ENCODE peak calls at places on chromosomes 5 and 9, in four cellular contexts. L is GM12878, N is K562, R is H1. D is an unnamed sample. For H3K36me3, the result is how much of the 10 kb centered on the place peaks cover.

GRCh38 chr5:137960819-137961218 is 71.6 kb downstream of the PKD2L2 start:
- DNase-seq in R (no peak), L (no peak), N (no peak), D (no peak)

GRCh38 chr9:76255781-76256455 is 138.3 kb downstream of the RFK start:
- DNase-seq in R (no peak), L (no peak), N (no peak), D (peak)

GRCh38 chr5:117434266-117434665 is 859.6 kb upstream of the SEMA6A start:
- DNase-seq in N (no peak), R (no peak), L (no peak), D (no peak)

GRCh38 chr9:138013836-138014569 is 136.4 kb downstream of the CACNA1B start:
- DNase-seq in R (no peak), N (no peak), L (no peak), D (no peak)

GRCh38 chr5:51732304-51732703 is 349.1 kb downstream of the ISL1 start:
- DNase-seq in N (no peak), R (no peak), L (no peak), D (no peak)

GRCh38 chr5:136164226-136164625 is 28.7 kb downstream of the SMIM32 start:
- DNase-seq in R (no peak), N (no peak), L (no peak), D (no peak)

GRCh38 chr5:178225174-178225573 is 7.4 kb downstream of the PHYKPL start:
- DNase-seq in R (no peak), N (no peak), L (no peak), D (no peak)

GRCh38 chr9:112180387-112180881 is 5.3 kb upstream of the SUSD1 start:
- DNase-seq in L (no peak), R (no peak), N (peak), D (no peak)

GRCh38 chr5:106699198-106699597 is 971.5 kb downstream of the EFNA5 start:
- DNase-seq in L (no peak), R (peak), N (no peak), D (no peak)

GRCh38 chr5:72661405-72661804 is 154.2 kb upstream of the ZNF366 start:
- DNase-seq in N (no peak), L (no peak), R (no peak), D (peak)

GRCh38 chr9:84137968-84138367 is 157.4 kb downstream of the RMI1 start:
- DNase-seq in L (no peak), R (no peak), N (no peak), D (no peak)

GRCh38 chr9:93702261-93702660 is 125.9 kb downstream of the PHF2 start:
- DNase-seq in L (no peak), R (no peak), N (no peak), D (no peak)

GRCh38 chr9:87336914-87337333 is 160.7 kb upstream of the DAPK1 start:
- DNase-seq in R (no peak), N (peak), L (peak), D (peak)

GRCh38 chr9:88420227-88420626 is 32.0 kb downstream of the SPIN1 start:
- DNase-seq in N (no peak), L (no peak), R (no peak), D (no peak)

GRCh38 chr9:131624636-131625241 is 79.4 kb downstream of the PRRT1B start:
- DNase-seq in L (no peak), R (no peak), N (no peak), D (peak)

GRCh38 chr5:154205441-154206117 is 15.0 kb downstream of the GALNT10 start:
- DNase-seq in L (no peak), R (no peak), N (no peak), D (peak)

GRCh38 chr9:96436456-96437126 is 13.4 kb upstream of the HABP4 start:
- DNase-seq in R (no peak), L (no peak), N (no peak), D (no peak)

GRCh38 chr5:81856948-81857928 is 106.3 kb upstream of the SSBP2 start:
- DNase-seq in R (no peak), N (no peak), L (no peak), D (no peak)

GRCh38 chr9:34986541-34987047 is 3.0 kb upstream of the DNAJB5 start:
- DNase-seq in L (no peak), R (no peak), N (no peak), D (no peak)
- TF ChIP-seq CHD1 in L (no peak), R (no peak), N (no peak), D (no peak)

DNA sequence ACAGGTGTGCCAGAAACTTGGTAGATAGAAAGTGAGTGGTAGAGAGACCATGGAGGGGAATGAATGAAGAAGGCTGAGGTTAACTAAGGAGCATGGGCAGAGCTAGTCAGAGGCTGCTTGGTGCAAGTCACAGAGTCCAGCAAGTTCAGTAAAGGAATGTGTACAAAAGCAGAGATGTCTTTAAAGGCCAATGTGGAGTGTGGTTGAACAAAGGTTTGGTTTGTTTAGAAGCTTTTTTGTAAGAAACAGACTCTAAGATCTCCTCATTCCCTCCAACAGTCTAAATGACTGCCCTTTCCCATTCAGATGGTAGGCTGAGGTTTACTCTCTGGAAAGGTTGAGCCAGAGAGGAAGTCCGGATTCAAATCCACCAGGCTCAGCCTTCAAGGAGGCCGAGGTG is 84.2 kb downstream of the TNC start:
- DNase-seq in N (no peak), R (no peak), L (no peak), D (no peak)
- H3K36me3 ChIP-seq in N (under half), R (under half), L (under half), D (half or more)

GRCh38 chr5:150349681-150350275 is 7.7 kb upstream of the TCOF1 start:
- DNase-seq in N (no peak), R (no peak), L (no peak), D (no peak)

GRCh38 chr5:150350524-150351344 is 6.8 kb upstream of the TCOF1 start:
- DNase-seq in N (peak), R (peak), L (peak), D (peak)

GRCh38 chr5:150355791-150356190 is 1.7 kb upstream of the TCOF1 start:
- DNase-seq in L (no peak), N (no peak), R (no peak), D (no peak)

GRCh38 chr5:150353395-150353675 is 4.2 kb upstream of the TCOF1 start:
- DNase-seq in L (no peak), R (no peak), N (no peak), D (no peak)

GRCh38 chr5:150352531-150353394 is 4.7 kb upstream of the TCOF1 start:
- DNase-seq in N (no peak), L (no peak), R (peak), D (peak)
- TF ChIP-seq CHD1 in N (no peak), L (no peak), R (no peak), D (no peak)

GRCh38 chr5:58493136-58493535 is 1.9 kb downstream of the GAPT start:
- DNase-seq in L (no peak), N (no peak), R (no peak), D (no peak)

GRCh38 chr5:58499951-58500350 is 8.7 kb downstream of the GAPT start:
- DNase-seq in N (no peak), R (no peak), L (no peak), D (no peak)

GRCh38 chr5:58499231-58499630 is 8.0 kb downstream of the GAPT start:
- DNase-seq in R (no peak), L (no peak), N (no peak), D (no peak)

GRCh38 chr5:58497956-58498942 is 7.0 kb downstream of the GAPT start:
- DNase-seq in R (peak), N (peak), L (no peak), D (peak)

GRCh38 chr5:58496488-58496887 is 5.3 kb downstream of the GAPT start:
- DNase-seq in N (peak), R (no peak), L (no peak), D (no peak)
- H3K36me3 ChIP-seq in N (under half), R (under half), L (under half), D (under half)

DNA sequence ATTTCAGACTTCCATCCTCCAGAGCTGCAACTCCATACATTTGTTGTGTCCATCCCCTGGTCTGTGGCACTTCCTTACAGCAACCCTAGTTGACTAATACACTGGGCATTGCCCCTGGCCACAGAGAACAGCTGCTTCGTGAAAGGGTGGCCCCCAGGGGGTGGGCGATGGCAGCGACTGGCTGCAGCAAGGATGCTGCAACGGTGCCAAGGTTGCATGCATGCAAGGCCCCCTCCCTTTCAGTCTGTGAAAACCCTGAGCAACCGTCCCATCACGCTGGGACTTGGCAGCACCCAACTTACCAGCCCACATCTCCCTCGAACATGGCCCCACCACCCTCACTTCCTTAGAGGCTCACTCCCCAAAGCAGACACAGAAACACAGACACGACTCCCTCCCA is 162.5 kb downstream of the MED10 start:
- DNase-seq in N (no peak), L (no peak), R (no peak), D (no peak)
- TF ChIP-seq CHD1 in N (no peak), L (no peak), R (no peak), D (no peak)

GRCh38 chr9:128911529-128912035 is 9.2 kb upstream of the PHYHD1 start:
- DNase-seq in L (no peak), N (peak), R (peak), D (peak)
- H3K36me3 ChIP-seq in L (under half), N (half or more), R (half or more), D (under half)

D was measured in IMR-90.